ENCODE peak calls at places on chromosomes 5 and 9, in seven cellular contexts. T is gastrocnemius medialis, F is epithelial cell of esophagus, U is neural progenitor cell, L is foreskin fibroblast, P is OCI-LY7, K is GM23338. E is an unnamed sample.

GRCh38 chr9:87263291-87263690 is 234.4 kb upstream of the DAPK1 start:
- DNase-seq in T (no peak), P (no peak), F (no peak), K (peak), U (peak), L (no peak), E (no peak)

GRCh38 chr5:38845555-38846378 is at the start of gene OSMR:
- DNase-seq in F (peak), K (peak), L (peak), P (no peak), T (peak), U (peak), E (peak)

GRCh38 chr5:139725073-139725830 is 70.4 kb upstream of the PSD2 start:
- DNase-seq in P (no peak), F (no peak), T (no peak), U (no peak), L (peak), K (no peak), E (peak)

GRCh38 chr5:109451161-109451560 is 41.4 kb upstream of the PJA2 start:
- DNase-seq in F (no peak), K (no peak), P (no peak), U (no peak), T (no peak), L (no peak), E (no peak)

GRCh38 chr9:105295986-105296385 is 51.5 kb downstream of the SLC44A1 start:
- DNase-seq in P (no peak), F (no peak), K (peak), L (no peak), U (peak), T (no peak), E (peak)

GRCh38 chr9:7088598-7088997 is 330.8 kb downstream of the KDM4C start:
- DNase-seq in T (no peak), L (no peak), F (no peak), P (no peak), U (no peak), K (no peak), E (peak)

GRCh38 chr5:168270446-168270845 is 21.0 kb upstream of the WWC1 start:
- DNase-seq in T (no peak), U (no peak), K (no peak), L (no peak), P (no peak), F (no peak), E (peak)

GRCh38 chr5:115599502-115599901 is 2.8 kb downstream of the TICAM2 start:
- DNase-seq in P (peak), L (no peak), U (no peak), F (peak), K (no peak), T (no peak), E (peak)

GRCh38 chr9:108149346-108149745 is 659.8 kb upstream of the KLF4 start:
- DNase-seq in K (no peak), U (no peak), T (no peak), P (no peak), F (no peak), L (no peak), E (no peak)

GRCh38 chr5:36569456-36569855 is 37.0 kb upstream of the SLC1A3 start:
- DNase-seq in L (peak), U (no peak), T (peak), P (no peak), K (no peak), F (peak), E (peak)

GRCh38 chr9:16029796-16030363 is 477.0 kb downstream of the CCDC171 start:
- DNase-seq in U (no peak), L (no peak), F (no peak), P (no peak), T (no peak), K (no peak), E (peak)

GRCh38 chr5:35815089-35815936 is 41.4 kb upstream of the IL7R start:
- DNase-seq in L (peak), K (peak), F (peak), T (no peak), U (peak), P (peak), E (peak)

GRCh38 chr5:172603425-172603824 is 37.6 kb upstream of the NEURL1B start:
- DNase-seq in F (no peak), T (no peak), P (no peak), L (peak), U (peak), K (no peak), E (peak)

GRCh38 chr9:111582888-111583287 is 16.6 kb downstream of the PTGR1 start:
- DNase-seq in F (peak), K (no peak), U (no peak), L (peak), P (no peak), T (no peak), E (peak)

GRCh38 chr5:16304846-16305245 is 125.3 kb upstream of the MARCHF11 start:
- DNase-seq in L (no peak), U (no peak), K (no peak), P (no peak), F (no peak), T (no peak), E (peak)

GRCh38 chr5:169801324-169801777 is 164.3 kb downstream of the DOCK2 start:
- DNase-seq in T (no peak), F (peak), P (no peak), L (peak), U (no peak), K (no peak), E (peak)

GRCh38 chr5:137147346-137147745 is 351.8 kb downstream of the SPOCK1 start:
- DNase-seq in K (no peak), P (no peak), L (no peak), T (no peak), F (no peak), U (no peak), E (no peak)

DNA sequence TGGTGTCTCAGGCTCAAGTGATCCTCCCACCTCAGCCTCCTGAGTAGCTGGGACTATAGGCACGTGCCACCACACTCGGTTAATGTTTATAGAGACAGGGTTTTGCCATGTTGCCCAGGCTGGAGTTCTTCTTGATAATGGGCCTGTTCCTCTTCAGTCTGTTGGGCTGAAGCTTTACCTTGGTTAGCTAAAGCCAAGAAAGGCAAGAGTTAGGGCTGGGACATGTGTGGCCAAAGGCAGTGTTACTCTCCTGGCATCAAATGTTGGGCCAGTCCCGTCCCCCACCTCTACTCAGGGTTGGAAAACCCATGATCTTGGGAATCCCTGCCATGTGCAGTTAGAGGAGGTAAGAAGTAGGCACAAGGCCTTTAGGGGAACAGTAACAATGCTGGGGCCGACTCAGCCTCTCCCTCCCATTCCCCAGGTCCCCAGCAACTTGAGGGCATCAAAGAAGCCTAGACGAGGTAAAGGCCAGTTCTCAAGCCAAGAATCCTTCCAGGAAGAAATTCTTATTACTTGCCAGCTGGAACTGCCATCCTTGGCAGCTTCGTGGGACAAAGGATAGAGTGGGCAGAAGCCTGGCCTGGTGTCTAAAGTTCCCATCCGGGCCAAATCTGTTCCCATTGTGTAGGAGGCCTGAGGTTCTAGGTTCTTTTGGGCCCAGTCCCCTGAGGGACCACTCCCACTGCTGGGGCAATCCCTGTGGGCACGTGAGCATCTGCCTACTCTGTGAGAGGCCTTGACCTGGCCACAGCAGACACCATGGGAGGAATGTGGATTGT is 4.5 kb downstream of the EGR1 start:
- DNase-seq in U (peak), F (peak), T (no peak), L (peak), P (no peak), K (no peak), E (peak)
- H3K4me3 ChIP-seq in U (no peak), F (no peak), T (no peak), L (no peak), P (no peak), K (no peak), E (no peak)

GRCh38 chr9:136996361-136997281 is at the start of gene CLIC3:
- DNase-seq in U (peak), T (no peak), L (no peak), P (peak), K (peak), F (peak), E (no peak)
- H3K4me3 ChIP-seq in U (no peak), T (no peak), L (no peak), P (no peak), K (peak), F (peak), E (no peak)

DNA sequence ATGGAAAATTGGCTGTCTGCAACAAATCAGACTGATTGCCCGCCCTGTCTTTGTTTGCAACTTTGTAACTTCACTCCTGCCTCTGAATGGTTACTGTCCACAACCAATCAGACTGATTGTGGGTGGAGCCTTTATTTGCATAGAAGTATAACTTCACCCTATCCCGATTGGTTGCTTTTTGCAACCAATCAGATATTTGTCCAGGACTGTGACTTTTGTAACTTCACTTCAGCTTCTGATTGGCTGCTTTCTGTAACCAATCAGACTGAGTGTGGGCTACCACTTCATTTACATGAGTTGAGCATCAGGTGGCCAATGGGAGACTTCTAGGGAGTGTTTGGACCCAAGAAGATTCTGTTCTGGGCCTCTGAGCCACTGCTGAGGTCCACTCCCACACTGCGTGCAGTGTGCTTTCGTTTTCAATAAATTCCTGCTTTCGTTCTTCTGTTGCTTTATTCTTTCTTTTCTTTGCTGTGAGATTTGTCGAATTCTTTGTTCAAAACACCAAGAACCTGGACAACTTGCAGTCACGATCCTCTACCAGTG is 1810.7 kb upstream of the CDH6 start:
- DNase-seq in T (no peak), K (peak), P (no peak), L (no peak), U (no peak), F (no peak), E (no peak)
- H3K4me3 ChIP-seq in T (no peak), K (no peak), P (no peak), L (no peak), U (no peak), F (no peak), E (no peak)

GRCh38 chr5:59037453-59038168 is 454.7 kb downstream of the RAB3C start:
- DNase-seq in P (no peak), K (no peak), U (no peak), L (no peak), F (no peak), T (no peak), E (peak)
- H3K4me3 ChIP-seq in P (no peak), K (peak), U (no peak), L (peak), F (no peak), T (peak), E (peak)

DNA sequence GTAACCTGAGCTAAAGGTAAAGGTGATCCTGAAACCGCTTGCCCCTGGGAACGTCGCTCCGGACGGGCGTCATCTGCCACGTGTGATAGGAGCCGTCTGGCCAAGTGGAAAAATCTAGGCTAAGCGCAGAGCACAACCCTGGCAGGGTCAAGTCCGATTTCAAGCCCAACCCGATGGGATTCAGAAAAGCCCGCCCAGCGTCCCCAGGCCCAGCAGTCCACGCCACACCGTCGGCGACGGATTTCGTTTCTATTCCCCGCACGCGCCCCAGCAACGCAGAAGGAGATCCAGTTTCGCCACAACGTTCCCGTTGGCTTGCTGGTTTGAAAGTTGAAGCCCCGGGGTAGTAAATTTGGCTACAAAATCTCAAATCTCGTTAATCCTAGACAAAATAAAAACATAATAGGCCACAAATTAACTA is 32.4 kb upstream of the NFIB start:
- DNase-seq in U (peak), F (no peak), T (no peak), L (no peak), P (no peak), K (peak), E (no peak)
- H3K4me3 ChIP-seq in U (peak), F (peak), T (peak), L (no peak), P (no peak), K (peak), E (no peak)

GRCh38 chr5:76331139-76331538 is 71.9 kb upstream of the IQGAP2 start:
- DNase-seq in F (no peak), U (peak), P (peak), L (no peak), T (no peak), K (peak), E (no peak)
- H3K4me3 ChIP-seq in F (no peak), U (peak), P (no peak), L (no peak), T (no peak), K (no peak), E (no peak)

DNA sequence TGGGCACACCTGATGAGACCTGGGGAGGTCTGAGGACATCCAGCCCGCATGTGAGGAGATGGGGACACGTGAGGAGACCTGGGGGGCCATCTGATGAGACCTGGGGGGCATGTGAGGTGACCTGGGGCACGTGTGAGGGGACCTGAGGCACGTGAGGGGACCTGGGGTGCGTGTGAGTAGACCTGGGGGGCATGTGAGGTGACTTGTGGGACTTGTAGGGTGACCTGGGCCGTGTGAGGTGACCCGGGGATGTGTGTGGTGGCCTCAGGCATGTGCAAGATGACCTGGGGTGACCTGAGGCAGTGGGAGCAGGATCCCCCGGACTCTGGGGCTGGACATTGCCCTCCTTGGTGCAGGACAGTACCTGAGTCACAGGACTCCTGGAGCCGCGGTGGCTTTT is 30.6 kb downstream of the PNPLA7 start:
- DNase-seq in F (no peak), P (no peak), K (no peak), T (no peak), L (no peak), U (no peak), E (no peak)
- H3K4me3 ChIP-seq in F (no peak), P (no peak), K (no peak), T (no peak), L (no peak), U (no peak), E (no peak)

GRCh38 chr5:177555228-177555627 is 865 bp upstream of the FAM193B start:
- DNase-seq in T (no peak), F (no peak), L (no peak), U (no peak), P (no peak), K (no peak), E (no peak)
- H3K4me3 ChIP-seq in T (peak), F (no peak), L (peak), U (no peak), P (peak), K (peak), E (peak)

GRCh38 chr9:125742657-125743056 is 4.5 kb upstream of the PBX3 start:
- DNase-seq in L (no peak), P (no peak), U (no peak), F (no peak), T (no peak), K (no peak), E (no peak)
- H3K4me3 ChIP-seq in L (no peak), P (no peak), U (no peak), F (no peak), T (no peak), K (no peak), E (no peak)

E was measured in fibroblast of lung.